ENCODE peak calls at places on chromosome 13, in ten cellular contexts. C is natural killer cell; Q is AML-193; I is Peyer's patch; B is tibial nerve; Y is CD4-positive, alpha-beta memory T cell; T is CD8-positive, alpha-beta T cell; G is DMS153; U is nephron progenitor cell; W is HCEC 1CT. D is an unnamed sample.

GRCh38 chr13:94128430-94128829 is 351.1 kb downstream of the DCT start:
- DNase-seq in C (no peak), Q (no peak), I (no peak), B (peak), Y (no peak), T (no peak), G (no peak), U (no peak), W (no peak), D (no peak)

GRCh38 chr13:90510319-90510718 is 837.2 kb upstream of the MIR17HG start:
- DNase-seq in C (no peak), Q (no peak), I (no peak), B (no peak), Y (no peak), T (no peak), G (no peak), U (no peak), W (no peak), D (peak)

GRCh38 chr13:35720690-35721554 is 244.4 kb upstream of the MAB21L1 start:
- DNase-seq in C (peak), Q (peak), I (peak), B (peak), Y (no peak), T (no peak), G (no peak), U (peak), W (no peak), D (peak)

GRCh38 chr13:95156208-95156607 is 145.0 kb downstream of the ABCC4 start:
- DNase-seq in C (no peak), Q (no peak), I (no peak), B (no peak), Y (no peak), T (no peak), G (no peak), U (no peak), W (peak), D (peak)

GRCh38 chr13:98746968-98747367 is 5.5 kb downstream of the SLC15A1 start:
- DNase-seq in C (no peak), Q (no peak), I (peak), B (no peak), Y (no peak), T (no peak), G (no peak), U (no peak), W (peak), D (no peak)

GRCh38 chr13:96728463-96728862 is 265.8 kb downstream of the OXGR1 start:
- DNase-seq in C (no peak), Q (no peak), I (no peak), B (no peak), Y (no peak), T (no peak), G (no peak), U (no peak), W (peak), D (no peak)

GRCh38 chr13:114174529-114174941 is 4.5 kb upstream of the CFAP97D2 start:
- DNase-seq in C (no peak), Q (no peak), I (no peak), B (no peak), Y (no peak), T (no peak), G (no peak), U (no peak), W (no peak), D (no peak)

GRCh38 chr13:27966641-27967202 is 2.4 kb downstream of the CDX2 start:
- DNase-seq in C (no peak), Q (no peak), I (no peak), B (no peak), Y (no peak), T (no peak), G (no peak), U (peak), W (no peak), D (no peak)

GRCh38 chr13:45238945-45239795 is 38.3 kb upstream of the KCTD4 start:
- DNase-seq in C (no peak), Q (no peak), I (no peak), B (no peak), Y (no peak), T (no peak), G (no peak), U (no peak), W (peak), D (peak)

GRCh38 chr13:30002577-30002976 is 152.2 kb upstream of the UBL3 start:
- DNase-seq in C (no peak), Q (no peak), I (no peak), B (no peak), Y (no peak), T (no peak), G (no peak), U (no peak), W (peak), D (peak)

GRCh38 chr13:73450583-73450982 is 391.8 kb downstream of the KLF5 start:
- DNase-seq in C (no peak), Q (no peak), I (no peak), B (peak), Y (no peak), T (no peak), G (no peak), U (no peak), W (no peak), D (peak)

GRCh38 chr13:111957913-111958450 is 109.0 kb upstream of the SOX1 start:
- DNase-seq in C (no peak), Q (no peak), I (no peak), B (no peak), Y (no peak), T (no peak), G (no peak), U (no peak), W (no peak), D (no peak)

GRCh38 chr13:45765464-45765863 is 63.3 kb downstream of the CBY2 start:
- DNase-seq in C (no peak), Q (no peak), I (no peak), B (no peak), Y (no peak), T (no peak), G (no peak), U (no peak), W (no peak), D (no peak)

GRCh38 chr13:44921931-44922758 is 67.1 kb downstream of the NUFIP1 start:
- DNase-seq in C (no peak), Q (no peak), I (no peak), B (peak), Y (no peak), T (no peak), G (peak), U (no peak), W (peak), D (peak)

GRCh38 chr13:53250272-53250875 is 221.8 kb downstream of the OLFM4 start:
- DNase-seq in C (no peak), Q (peak), I (no peak), B (peak), Y (peak), T (no peak), G (peak), U (peak), W (peak), D (peak)

GRCh38 chr13:66237411-66238062 is 992.6 kb downstream of the PCDH9 start:
- DNase-seq in C (no peak), Q (no peak), I (no peak), B (no peak), Y (no peak), T (no peak), G (no peak), U (no peak), W (no peak), D (no peak)

GRCh38 chr13:90768116-90768515 is 579.4 kb upstream of the MIR17HG start:
- DNase-seq in C (no peak), Q (no peak), I (no peak), B (no peak), Y (no peak), T (no peak), G (no peak), U (no peak), W (no peak), D (no peak)

GRCh38 chr13:80084086-80084676 is 256.7 kb downstream of the SPRY2 start:
- DNase-seq in C (no peak), Q (no peak), I (no peak), B (no peak), Y (no peak), T (no peak), G (peak), U (no peak), W (peak), D (peak)

GRCh38 chr13:73939603-73940002 is 194.6 kb downstream of the KLF12 start:
- DNase-seq in C (no peak), Q (no peak), I (no peak), B (no peak), Y (no peak), T (no peak), G (no peak), U (no peak), W (no peak), D (no peak)

GRCh38 chr13:45473627-45474026 is 8.9 kb downstream of the COG3 start:
- DNase-seq in C (no peak), Q (no peak), I (peak), B (no peak), Y (peak), T (peak), G (no peak), U (no peak), W (no peak), D (no peak)

GRCh38 chr13:38670627-38671026 is 16.2 kb upstream of the FREM2 start:
- DNase-seq in C (no peak), Q (no peak), I (no peak), B (no peak), Y (no peak), T (no peak), G (no peak), U (no peak), W (peak), D (no peak)